ENCODE peak calls at places on chromosomes 13 and 19, in seven cellular contexts. L is prostate gland, Y is H54, A is GM12891, U is gastrocnemius medialis, Q is Peyer's patch, Z is tibial nerve. I is an unnamed sample.

GRCh38 chr19:44848036-44848804 is 2.1 kb downstream of the NECTIN2 start:
- DNase-seq in U (no peak), Y (no peak), A (no peak), Z (no peak), Q (peak; percentile 46), L (peak; percentile 21), I (no peak)

GRCh38 chr13:48843630-48844380 is 131.9 kb upstream of the FNDC3A start:
- DNase-seq in Z (no peak), Q (no peak), U (no peak), L (no peak), Y (no peak), A (no peak), I (no peak)

GRCh38 chr13:80100636-80101035 is 240.3 kb downstream of the SPRY2 start:
- DNase-seq in Y (no peak), Z (no peak), A (no peak), U (no peak), Q (no peak), L (no peak), I (no peak)

GRCh38 chr13:52842440-52842839 is 6.0 kb downstream of the PCDH8 start:
- DNase-seq in L (no peak), Q (no peak), Y (no peak), A (no peak), Z (no peak), U (no peak), I (no peak)

GRCh38 chr19:53867225-53868090 is at the start of gene MYADM:
- DNase-seq in A (peak; percentile 17), Y (peak; percentile 100), L (peak; percentile 95), Q (peak; percentile 100), U (peak; percentile 87), Z (peak; percentile 100), I (peak; percentile 88)

GRCh38 chr19:44598355-44598754 is 15.0 kb upstream of the IGSF23 start:
- DNase-seq in Q (no peak), Z (no peak), A (no peak), U (no peak), L (no peak), Y (no peak), I (no peak)

GRCh38 chr19:19527674-19528625 is 761 bp upstream of the YJEFN3 start:
- DNase-seq in A (no peak), Y (no peak), L (no peak), Q (no peak), U (no peak), Z (no peak), I (no peak)

GRCh38 chr13:79765331-79765730 is 284.4 kb downstream of the NDFIP2 start:
- DNase-seq in Q (no peak), Z (no peak), Y (no peak), U (no peak), L (no peak), A (no peak), I (no peak)

GRCh38 chr13:48573213-48573612 is 40.3 kb upstream of the RCBTB2 start:
- DNase-seq in Y (no peak), Q (no peak), U (no peak), A (no peak), Z (no peak), L (no peak), I (no peak)

GRCh38 chr13:38687246-38688229 is 661 bp downstream of the FREM2 start:
- DNase-seq in U (no peak), A (no peak), Y (no peak), Z (no peak), Q (no peak), L (peak; percentile 12), I (no peak)

DNA sequence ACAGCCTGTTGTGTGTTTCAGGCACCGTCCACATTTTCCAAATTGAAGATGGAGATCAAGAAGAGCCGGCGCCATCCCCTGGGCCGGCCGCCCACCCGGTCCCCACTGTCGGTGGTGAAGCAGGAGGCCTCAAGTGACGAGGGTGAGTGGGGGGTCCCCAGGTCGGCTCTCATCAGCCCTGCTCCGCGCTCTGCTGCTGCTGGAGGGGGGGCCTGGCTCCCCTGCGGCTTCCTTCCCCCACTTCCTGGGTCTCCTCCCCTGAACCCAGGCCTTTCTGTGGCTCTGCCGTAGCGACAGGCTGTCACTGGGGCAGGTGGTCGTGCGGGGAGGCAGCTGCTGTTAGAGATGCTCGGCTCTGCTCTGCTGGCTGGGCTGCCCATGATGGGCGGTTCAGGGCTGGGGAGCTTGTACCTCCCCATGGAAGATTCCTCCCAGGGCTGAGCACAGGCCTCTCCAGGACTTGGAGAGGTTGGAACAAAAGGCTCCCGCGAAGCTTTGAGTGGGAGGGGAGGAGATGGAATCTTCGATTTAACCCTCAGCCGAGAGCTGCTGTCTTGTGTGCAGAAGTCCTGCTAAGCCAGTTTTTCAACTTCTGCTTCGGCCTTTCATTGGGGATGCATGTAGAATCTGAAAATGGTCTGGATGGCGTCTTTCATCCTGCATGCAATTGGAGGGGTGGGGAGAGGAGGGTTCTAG is 163.1 kb downstream of the KDM4B start:
- DNase-seq in Y (no peak), Q (peak; percentile 63), U (no peak), A (peak; percentile 64), L (peak; percentile 69), Z (no peak), I (no peak)
- TF ChIP-seq POLR2A in Y (no peak), Q (no peak), U (no peak), A (no peak), L (no peak), Z (no peak), I (no peak)

GRCh38 chr19:36006955-36007354 is 1.7 kb downstream of the SYNE4 start:
- DNase-seq in L (no peak), Y (no peak), U (no peak), Q (no peak), A (no peak), Z (no peak), I (no peak)

GRCh38 chr19:36010402-36010801 is 1.8 kb upstream of the SYNE4 start:
- DNase-seq in A (no peak), Z (no peak), Q (no peak), U (no peak), L (no peak), Y (no peak), I (no peak)

GRCh38 chr19:36009633-36010379 is 1.2 kb upstream of the SYNE4 start:
- DNase-seq in A (no peak), L (no peak), Y (no peak), Q (no peak), Z (no peak), U (no peak), I (no peak)

GRCh38 chr19:36008336-36008978 is at the start of gene SYNE4:
- DNase-seq in Q (peak; percentile 67), Z (no peak), Y (no peak), L (peak; percentile 84), A (no peak), U (no peak), I (no peak)

GRCh38 chr19:36009220-36009619 is 607 bp upstream of the SYNE4 start:
- DNase-seq in Y (no peak), U (no peak), Z (peak; percentile 42), Q (peak; percentile 70), A (peak; percentile 60), L (peak; percentile 55), I (peak; percentile 69)
- TF ChIP-seq POLR2A in Y (no peak), U (no peak), Z (no peak), Q (peak; percentile 26), A (no peak), L (peak; percentile 56), I (no peak)

GRCh38 chr13:110443633-110444225 is 117.8 kb downstream of the RAB20 start:
- DNase-seq in A (no peak), Q (no peak), L (no peak), Z (no peak), U (no peak), Y (no peak), I (no peak)

GRCh38 chr13:110445183-110445582 is 116.3 kb downstream of the RAB20 start:
- DNase-seq in Q (peak; percentile 66), U (no peak), L (no peak), A (no peak), Z (no peak), Y (no peak), I (no peak)

GRCh38 chr13:110444226-110444653 is 117.3 kb downstream of the RAB20 start:
- DNase-seq in Z (peak; percentile 43), U (no peak), Y (no peak), L (no peak), Q (no peak), A (no peak), I (no peak)

GRCh38 chr13:110440946-110441731 is 120.4 kb downstream of the RAB20 start:
- DNase-seq in A (no peak), Q (no peak), U (no peak), Z (no peak), Y (no peak), L (no peak), I (no peak)

DNA sequence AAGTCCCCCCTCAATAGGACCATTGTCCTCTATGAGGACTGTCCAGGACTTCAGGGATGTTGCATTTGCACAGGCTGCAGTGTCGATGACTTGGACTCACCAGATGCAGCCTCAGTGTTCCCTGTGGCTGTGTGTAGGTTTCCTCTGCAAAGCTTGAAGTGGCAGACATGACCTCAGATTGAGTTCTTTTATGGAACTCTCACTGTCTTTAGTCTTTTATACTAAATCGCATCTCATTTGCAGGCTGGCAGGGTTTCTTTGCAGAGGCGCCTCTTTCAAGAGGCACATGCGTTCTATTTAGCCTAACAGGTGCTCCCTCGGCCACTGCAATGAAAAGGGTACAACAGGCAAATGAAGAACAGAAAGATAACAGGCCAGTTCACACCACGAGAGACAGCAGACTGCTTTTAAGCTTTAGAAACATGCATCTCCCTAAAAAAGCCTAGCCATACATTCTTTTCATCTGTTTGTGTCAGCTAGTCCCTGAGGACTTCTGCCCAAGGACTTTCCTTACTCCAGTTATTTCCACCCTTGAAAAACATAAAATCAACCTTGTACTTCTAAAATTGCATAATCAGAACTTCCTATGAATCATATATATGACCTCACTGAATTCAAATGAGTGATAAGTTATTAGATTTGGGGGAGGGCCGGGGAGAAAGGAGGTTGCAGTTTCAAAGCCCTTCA is 118.4 kb downstream of the RAB20 start:
- DNase-seq in A (no peak), Q (no peak), Y (peak; percentile 68), U (no peak), L (no peak), Z (no peak), I (no peak)
- TF ChIP-seq POLR2A in A (no peak), Q (no peak), Y (no peak), U (no peak), L (no peak), Z (no peak), I (no peak)

DNA sequence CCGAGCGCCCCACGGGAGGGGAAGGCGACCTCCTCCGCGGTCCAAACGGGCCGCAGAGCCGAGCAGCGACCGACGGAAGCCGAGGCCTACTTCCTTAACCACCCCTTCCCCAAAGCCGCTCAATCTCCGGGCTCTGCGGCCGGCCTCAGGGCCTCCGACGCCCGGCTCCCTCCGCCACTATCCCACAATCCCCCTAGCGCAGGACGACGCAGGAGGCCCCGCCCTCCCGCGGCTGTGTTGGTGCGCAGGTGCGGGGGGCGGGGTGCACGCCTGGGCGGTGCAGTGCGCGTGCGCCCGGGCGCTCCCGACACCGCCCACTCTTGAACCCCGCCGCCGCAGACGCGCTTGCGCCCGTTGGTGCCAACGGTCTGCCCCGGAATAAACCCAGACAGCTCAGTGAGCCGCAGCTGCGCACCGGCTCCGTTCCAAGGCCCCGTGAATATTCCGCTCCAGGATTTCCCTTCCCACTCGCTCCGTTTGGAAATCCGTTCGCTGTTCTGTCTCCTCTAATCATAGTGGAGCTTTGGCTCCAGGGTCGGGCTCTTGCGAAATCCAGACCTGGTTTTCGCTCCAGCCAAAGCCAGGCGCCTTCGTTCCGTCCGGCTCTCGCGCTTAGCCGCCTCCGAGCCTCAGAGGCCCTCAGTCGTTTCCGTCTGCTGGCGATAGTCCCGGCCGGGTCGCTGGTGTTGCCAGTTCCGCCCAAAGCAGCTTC is at the start of gene PPP6R1:
- DNase-seq in Z (peak; percentile 94), U (peak; percentile 95), L (peak; percentile 97), Q (peak; percentile 97), Y (peak; percentile 100), A (peak; percentile 93), I (peak; percentile 99)
- TF ChIP-seq POLR2A in Z (peak; percentile 94), U (peak; percentile 86), L (peak; percentile 93), Q (peak; percentile 87), Y (peak; percentile 94), A (peak; percentile 91), I (peak; percentile 94)

GRCh38 chr19:27774337-27774736 is 1438.6 kb downstream of the UQCRFS1 start:
- DNase-seq in Y (no peak), A (no peak), L (no peak), Q (no peak), Z (no peak), U (no peak), I (peak; percentile 22)
- TF ChIP-seq POLR2A in Y (no peak), A (no peak), L (no peak), Q (no peak), Z (no peak), U (no peak), I (no peak)

I was measured in erythroblast.